ENCODE peak calls at places on chromosomes 2 and 18, in five cellular contexts. One of them, this sample, is unnamed. For H3K36me3, the result is how much of the 10 kb centered on the place peaks cover.

GRCh38 chr2:107772380-107772779 is 54.3 kb upstream of the RGPD4 start:
- DNase-seq in colonic mucosa: no peak
- DNase-seq in left lung: no peak
- DNase-seq in CD8-positive, alpha-beta T cell: no peak
- DNase-seq in fibroblast of lung: no peak
- DNase-seq in this sample: no peak

GRCh38 chr2:54088719-54089118 is 26.7 kb upstream of the ACYP2 start:
- DNase-seq in left lung: no peak
- DNase-seq in colonic mucosa: no peak
- DNase-seq in fibroblast of lung: peak
- DNase-seq in CD8-positive, alpha-beta T cell: no peak
- DNase-seq in this sample: no peak

GRCh38 chr18:9741821-9742541 is 33.9 kb downstream of the RAB31 start:
- DNase-seq in fibroblast of lung: no peak
- DNase-seq in CD8-positive, alpha-beta T cell: no peak
- DNase-seq in left lung: no peak
- DNase-seq in colonic mucosa: no peak
- DNase-seq in this sample: no peak

GRCh38 chr18:58638446-58638845 is 9.6 kb upstream of the ALPK2 start:
- DNase-seq in CD8-positive, alpha-beta T cell: no peak
- DNase-seq in left lung: no peak
- DNase-seq in colonic mucosa: no peak
- DNase-seq in fibroblast of lung: peak
- DNase-seq in this sample: no peak

GRCh38 chr2:187876554-187876953 is 322.3 kb upstream of the TFPI start:
- DNase-seq in left lung: no peak
- DNase-seq in fibroblast of lung: peak
- DNase-seq in CD8-positive, alpha-beta T cell: no peak
- DNase-seq in colonic mucosa: no peak
- DNase-seq in this sample: no peak

GRCh38 chr2:29066271-29066860 is 8.0 kb downstream of the PCARE start:
- DNase-seq in colonic mucosa: no peak
- DNase-seq in left lung: no peak
- DNase-seq in fibroblast of lung: peak
- DNase-seq in CD8-positive, alpha-beta T cell: no peak
- DNase-seq in this sample: no peak

GRCh38 chr18:31369478-31369877 is 7.1 kb upstream of the DSG4 start:
- DNase-seq in fibroblast of lung: no peak
- DNase-seq in CD8-positive, alpha-beta T cell: no peak
- DNase-seq in colonic mucosa: no peak
- DNase-seq in left lung: no peak
- DNase-seq in this sample: no peak

GRCh38 chr18:69401475-69402218 is 959 bp downstream of the DOK6 start:
- DNase-seq in CD8-positive, alpha-beta T cell: no peak
- DNase-seq in colonic mucosa: no peak
- DNase-seq in left lung: no peak
- DNase-seq in fibroblast of lung: peak
- DNase-seq in this sample: no peak

GRCh38 chr2:8803658-8804379 is 33.6 kb downstream of the KIDINS220 start:
- DNase-seq in fibroblast of lung: peak
- DNase-seq in CD8-positive, alpha-beta T cell: no peak
- DNase-seq in colonic mucosa: peak
- DNase-seq in left lung: peak
- DNase-seq in this sample: no peak

GRCh38 chr2:204470178-204470620 is 75.1 kb upstream of the PARD3B start:
- DNase-seq in left lung: no peak
- DNase-seq in colonic mucosa: no peak
- DNase-seq in CD8-positive, alpha-beta T cell: no peak
- DNase-seq in fibroblast of lung: no peak
- DNase-seq in this sample: no peak

GRCh38 chr2:197217561-197217960 is 93.0 kb downstream of the ANKRD44 start:
- DNase-seq in fibroblast of lung: peak
- DNase-seq in CD8-positive, alpha-beta T cell: no peak
- DNase-seq in colonic mucosa: no peak
- DNase-seq in left lung: no peak
- DNase-seq in this sample: no peak

GRCh38 chr2:78677774-78678173 is 347.7 kb upstream of the REG3G start:
- DNase-seq in colonic mucosa: no peak
- DNase-seq in CD8-positive, alpha-beta T cell: no peak
- DNase-seq in fibroblast of lung: no peak
- DNase-seq in left lung: no peak
- DNase-seq in this sample: no peak

GRCh38 chr2:109173311-109174171 is 44.5 kb downstream of the SH3RF3 start:
- DNase-seq in colonic mucosa: no peak
- DNase-seq in left lung: peak
- DNase-seq in CD8-positive, alpha-beta T cell: no peak
- DNase-seq in fibroblast of lung: peak
- DNase-seq in this sample: no peak

GRCh38 chr18:49178736-49179135 is 228.0 kb upstream of the SMAD7 start:
- DNase-seq in fibroblast of lung: no peak
- DNase-seq in CD8-positive, alpha-beta T cell: no peak
- DNase-seq in left lung: no peak
- DNase-seq in colonic mucosa: peak
- DNase-seq in this sample: no peak

GRCh38 chr2:170715062-170715931 is at the start of gene SP5:
- DNase-seq in fibroblast of lung: peak
- DNase-seq in left lung: peak
- DNase-seq in CD8-positive, alpha-beta T cell: no peak
- DNase-seq in colonic mucosa: peak
- DNase-seq in this sample: no peak

GRCh38 chr2:157329524-157329923 is 3.9 kb upstream of the ERMN start:
- DNase-seq in colonic mucosa: peak
- DNase-seq in CD8-positive, alpha-beta T cell: no peak
- DNase-seq in fibroblast of lung: no peak
- DNase-seq in left lung: no peak
- DNase-seq in this sample: no peak

GRCh38 chr2:203605302-203605701 is 70.2 kb upstream of the RAPH1 start:
- DNase-seq in left lung: no peak
- DNase-seq in CD8-positive, alpha-beta T cell: no peak
- DNase-seq in colonic mucosa: peak
- DNase-seq in fibroblast of lung: no peak
- DNase-seq in this sample: no peak

GRCh38 chr2:7096726-7097352 is 179.6 kb downstream of the RNF144A start:
- DNase-seq in colonic mucosa: no peak
- DNase-seq in left lung: no peak
- DNase-seq in fibroblast of lung: no peak
- DNase-seq in CD8-positive, alpha-beta T cell: no peak
- DNase-seq in this sample: no peak

GRCh38 chr2:27954771-27955384 is 64.3 kb downstream of the BABAM2 start:
- DNase-seq in colonic mucosa: peak
- DNase-seq in fibroblast of lung: peak
- DNase-seq in left lung: peak
- DNase-seq in CD8-positive, alpha-beta T cell: no peak
- DNase-seq in this sample: peak

GRCh38 chr18:43587538-43588153 is 310.4 kb upstream of the SYT4 start:
- DNase-seq in left lung: no peak
- DNase-seq in fibroblast of lung: peak
- DNase-seq in colonic mucosa: no peak
- DNase-seq in CD8-positive, alpha-beta T cell: no peak
- DNase-seq in this sample: no peak

GRCh38 chr18:60176271-60176670 is 196.3 kb downstream of the MC4R start:
- DNase-seq in colonic mucosa: no peak
- DNase-seq in fibroblast of lung: no peak
- DNase-seq in left lung: no peak
- DNase-seq in CD8-positive, alpha-beta T cell: no peak
- DNase-seq in this sample: no peak

GRCh38 chr2:156727867-156728266 is 291.7 kb downstream of the GPD2 start:
- DNase-seq in colonic mucosa: no peak
- DNase-seq in left lung: no peak
- DNase-seq in fibroblast of lung: no peak
- DNase-seq in CD8-positive, alpha-beta T cell: no peak
- DNase-seq in this sample: no peak

GRCh38 chr2:159775006-159775405 is 23.0 kb downstream of the CD302 start:
- DNase-seq in left lung: no peak
- DNase-seq in colonic mucosa: no peak
- DNase-seq in CD8-positive, alpha-beta T cell: no peak
- DNase-seq in fibroblast of lung: no peak
- DNase-seq in this sample: no peak

GRCh38 chr18:47809420-47809819 is 121.0 kb downstream of the SMAD2 start:
- DNase-seq in CD8-positive, alpha-beta T cell: no peak
- DNase-seq in fibroblast of lung: no peak
- DNase-seq in colonic mucosa: no peak
- DNase-seq in left lung: no peak
- DNase-seq in this sample: no peak

GRCh38 chr2:121135168-121135853 is 149.7 kb downstream of the TFCP2L1 start:
- DNase-seq in left lung: no peak
- DNase-seq in CD8-positive, alpha-beta T cell: no peak
- DNase-seq in colonic mucosa: no peak
- DNase-seq in fibroblast of lung: no peak
- DNase-seq in this sample: no peak

GRCh38 chr2:28406276-28407096 is 13.8 kb downstream of the FOSL2 start:
- DNase-seq in fibroblast of lung: peak
- DNase-seq in CD8-positive, alpha-beta T cell: peak
- DNase-seq in colonic mucosa: no peak
- DNase-seq in left lung: peak
- DNase-seq in this sample: no peak

GRCh38 chr2:188811522-188811921 is 162.7 kb upstream of the COL3A1 start:
- DNase-seq in colonic mucosa: no peak
- DNase-seq in left lung: no peak
- DNase-seq in CD8-positive, alpha-beta T cell: no peak
- DNase-seq in fibroblast of lung: peak
- DNase-seq in this sample: no peak

GRCh38 chr2:161426788-161427412 is 10.8 kb downstream of the TBR1 start:
- DNase-seq in fibroblast of lung: peak
- DNase-seq in colonic mucosa: peak
- DNase-seq in left lung: no peak
- DNase-seq in CD8-positive, alpha-beta T cell: no peak
- DNase-seq in this sample: no peak

GRCh38 chr2:69933254-69933828 is 18.4 kb downstream of the MXD1 start:
- DNase-seq in colonic mucosa: no peak
- DNase-seq in CD8-positive, alpha-beta T cell: no peak
- DNase-seq in left lung: no peak
- DNase-seq in fibroblast of lung: no peak
- DNase-seq in this sample: no peak

GRCh38 chr18:11502368-11502767 is 107.0 kb upstream of the SLC35G4 start:
- DNase-seq in left lung: no peak
- DNase-seq in fibroblast of lung: peak
- DNase-seq in CD8-positive, alpha-beta T cell: no peak
- DNase-seq in colonic mucosa: no peak
- DNase-seq in this sample: no peak

GRCh38 chr2:218255441-218255840 is 5.4 kb upstream of the GPBAR1 start:
- DNase-seq in fibroblast of lung: peak
- DNase-seq in colonic mucosa: no peak
- DNase-seq in left lung: no peak
- DNase-seq in CD8-positive, alpha-beta T cell: no peak
- DNase-seq in this sample: no peak

GRCh38 chr2:191597186-191597751 is 80.7 kb upstream of the NABP1 start:
- DNase-seq in fibroblast of lung: no peak
- DNase-seq in CD8-positive, alpha-beta T cell: no peak
- DNase-seq in left lung: no peak
- DNase-seq in colonic mucosa: no peak
- DNase-seq in this sample: no peak

GRCh38 chr2:191593622-191594416 is 84.1 kb upstream of the NABP1 start:
- DNase-seq in CD8-positive, alpha-beta T cell: no peak
- DNase-seq in left lung: no peak
- DNase-seq in fibroblast of lung: peak
- DNase-seq in colonic mucosa: no peak
- DNase-seq in this sample: no peak

GRCh38 chr2:191601060-191601459 is 76.9 kb upstream of the NABP1 start:
- DNase-seq in fibroblast of lung: no peak
- DNase-seq in colonic mucosa: no peak
- DNase-seq in CD8-positive, alpha-beta T cell: no peak
- DNase-seq in left lung: peak
- DNase-seq in this sample: no peak

GRCh38 chr2:191604154-191604553 is 73.8 kb upstream of the NABP1 start:
- DNase-seq in colonic mucosa: no peak
- DNase-seq in fibroblast of lung: no peak
- DNase-seq in CD8-positive, alpha-beta T cell: no peak
- DNase-seq in left lung: no peak
- DNase-seq in this sample: no peak

GRCh38 chr2:191598296-191598695 is 79.6 kb upstream of the NABP1 start:
- DNase-seq in fibroblast of lung: no peak
- DNase-seq in colonic mucosa: no peak
- DNase-seq in left lung: no peak
- DNase-seq in CD8-positive, alpha-beta T cell: no peak
- DNase-seq in this sample: no peak
- H3K36me3 ChIP-seq in fibroblast of lung: under half
- H3K36me3 ChIP-seq in colonic mucosa: under half
- H3K36me3 ChIP-seq in left lung: under half
- H3K36me3 ChIP-seq in CD8-positive, alpha-beta T cell: under half
- H3K36me3 ChIP-seq in this sample: under half

GRCh38 chr18:12721495-12722275 is 18.8 kb downstream of the PSMG2 start:
- DNase-seq in fibroblast of lung: no peak
- DNase-seq in colonic mucosa: no peak
- DNase-seq in left lung: no peak
- DNase-seq in CD8-positive, alpha-beta T cell: no peak
- DNase-seq in this sample: no peak
- H3K36me3 ChIP-seq in fibroblast of lung: under half
- H3K36me3 ChIP-seq in colonic mucosa: under half
- H3K36me3 ChIP-seq in left lung: under half
- H3K36me3 ChIP-seq in CD8-positive, alpha-beta T cell: under half
- H3K36me3 ChIP-seq in this sample: half or more

DNA sequence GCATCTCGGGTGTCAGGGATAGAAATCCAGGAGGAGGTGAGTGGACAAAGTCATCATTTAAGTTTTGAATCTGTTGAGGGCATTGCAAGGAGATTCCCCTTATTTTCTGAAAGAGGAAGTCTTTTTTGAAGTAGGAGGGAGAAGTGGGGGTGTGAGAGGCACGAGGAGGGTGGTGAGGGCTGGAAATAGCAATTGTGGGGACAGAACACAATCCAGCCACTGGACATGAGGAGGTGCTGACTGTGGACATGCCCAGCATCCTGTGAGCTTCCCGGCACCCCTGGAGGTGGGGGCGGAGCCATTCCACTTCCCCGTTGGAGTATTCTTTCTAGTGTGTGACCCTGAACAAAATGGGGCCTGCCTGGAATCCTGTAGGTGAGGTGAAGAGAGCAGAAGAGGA is 310.7 kb upstream of the EPAS1 start:
- DNase-seq in CD8-positive, alpha-beta T cell: no peak
- DNase-seq in fibroblast of lung: no peak
- DNase-seq in left lung: peak
- DNase-seq in colonic mucosa: no peak
- DNase-seq in this sample: no peak
- H3K36me3 ChIP-seq in CD8-positive, alpha-beta T cell: under half
- H3K36me3 ChIP-seq in fibroblast of lung: under half
- H3K36me3 ChIP-seq in left lung: under half
- H3K36me3 ChIP-seq in colonic mucosa: under half
- H3K36me3 ChIP-seq in this sample: under half

GRCh38 chr2:201196003-201196402 is 13.1 kb downstream of the CASP10 start:
- DNase-seq in CD8-positive, alpha-beta T cell: no peak
- DNase-seq in left lung: no peak
- DNase-seq in fibroblast of lung: no peak
- DNase-seq in colonic mucosa: no peak
- DNase-seq in this sample: no peak

GRCh38 chr2:201191132-201191875 is 8.4 kb downstream of the CASP10 start:
- DNase-seq in colonic mucosa: no peak
- DNase-seq in fibroblast of lung: no peak
- DNase-seq in CD8-positive, alpha-beta T cell: no peak
- DNase-seq in left lung: no peak
- DNase-seq in this sample: no peak

GRCh38 chr2:201196803-201197202 is 13.9 kb downstream of the CASP10 start:
- DNase-seq in CD8-positive, alpha-beta T cell: no peak
- DNase-seq in fibroblast of lung: no peak
- DNase-seq in left lung: no peak
- DNase-seq in colonic mucosa: no peak
- DNase-seq in this sample: no peak

GRCh38 chr2:201195329-201195728 is 12.4 kb downstream of the CASP10 start:
- DNase-seq in colonic mucosa: no peak
- DNase-seq in fibroblast of lung: no peak
- DNase-seq in CD8-positive, alpha-beta T cell: no peak
- DNase-seq in left lung: no peak
- DNase-seq in this sample: no peak

GRCh38 chr2:201194097-201194496 is 11.2 kb downstream of the CASP10 start:
- DNase-seq in CD8-positive, alpha-beta T cell: no peak
- DNase-seq in colonic mucosa: no peak
- DNase-seq in fibroblast of lung: no peak
- DNase-seq in left lung: no peak
- DNase-seq in this sample: no peak
- H3K36me3 ChIP-seq in CD8-positive, alpha-beta T cell: under half
- H3K36me3 ChIP-seq in colonic mucosa: under half
- H3K36me3 ChIP-seq in fibroblast of lung: under half
- H3K36me3 ChIP-seq in left lung: under half
- H3K36me3 ChIP-seq in this sample: under half

This sample was measured in DND-41.